ENCODE peak calls at places on chromosomes 5 and 9, in five cellular contexts. E is DMS53; T is stimulated activated CD8-positive, alpha-beta memory T cell treated with anti-CD3 and anti-CD28 coated beads, Interleukin-7, amount 100 ng/mL, for 1 hour; K is Ammon's horn; M is fibroblast of mammary gland. W is an unnamed sample.

GRCh38 chr5:176730815-176731475 is 79.4 kb upstream of the UNC5A start:
- DNase-seq in E (no peak), T (no peak), K (peak), M (no peak), W (no peak)

GRCh38 chr5:61578858-61579503 is 246.9 kb downstream of the ZSWIM6 start:
- DNase-seq in E (no peak), T (no peak), K (no peak), M (peak), W (no peak)

GRCh38 chr9:110954822-110955291 is 83.4 kb downstream of the LPAR1 start:
- DNase-seq in E (no peak), T (no peak), K (no peak), M (no peak), W (no peak)

GRCh38 chr5:143874312-143874711 is 62.4 kb downstream of the HMHB1 start:
- DNase-seq in E (peak), T (no peak), K (peak), M (no peak), W (peak)

GRCh38 chr5:143002459-143003327 is 232.5 kb downstream of the ARHGAP26 start:
- DNase-seq in E (peak), T (peak), K (peak), M (peak), W (peak)

GRCh38 chr5:172411423-172412111 is 42.8 kb downstream of the SH3PXD2B start:
- DNase-seq in E (no peak), T (no peak), K (no peak), M (peak), W (peak)

GRCh38 chr5:107831612-107832395 is 161.1 kb upstream of the EFNA5 start:
- DNase-seq in E (peak), T (no peak), K (no peak), M (peak), W (no peak)

GRCh38 chr9:92666912-92667532 is 2.9 kb downstream of the IPPK start:
- DNase-seq in E (no peak), T (no peak), K (no peak), M (no peak), W (no peak)

GRCh38 chr5:57825026-57825683 is 342.5 kb upstream of the ACTBL2 start:
- DNase-seq in E (no peak), T (no peak), K (no peak), M (peak), W (no peak)